ENCODE peak calls at places on chromosomes 1 and 21, in ten cellular contexts. D is AG09319, G is testis, Y is mucosa of descending colon, H is lung, F is stomach, C is Calu3, W is cardiac fibroblast, P is LNCaP clone FGC, Z is IMR-90. I is an unnamed sample.

GRCh38 chr21:36478207-36478701 is 1.7 kb downstream of the CLDN14 start:
- DNase-seq in Z (peak), W (peak), D (peak), F (no peak), P (no peak), H (no peak), G (no peak), Y (no peak), C (peak), I (peak)

GRCh38 chr21:34592573-34592972 is 22.3 kb downstream of the RCAN1 start:
- DNase-seq in Z (no peak), H (no peak), F (no peak), Y (no peak), D (no peak), G (no peak), P (no peak), C (no peak), W (no peak), I (no peak)

GRCh38 chr1:204314209-204314892 is 45.4 kb downstream of the PLEKHA6 start:
- DNase-seq in H (no peak), Z (no peak), C (no peak), D (no peak), P (peak), W (no peak), F (no peak), Y (no peak), G (no peak), I (no peak)

GRCh38 chr21:46376231-46376628 is 52.3 kb downstream of the PCNT start:
- DNase-seq in D (no peak), Z (no peak), W (no peak), F (no peak), C (no peak), P (no peak), Y (no peak), H (no peak), G (no peak), I (no peak)

GRCh38 chr1:243287652-243288051 is 31.8 kb downstream of the SDCCAG8 start:
- DNase-seq in Z (peak), H (no peak), P (no peak), Y (no peak), G (no peak), C (no peak), W (peak), F (no peak), D (peak), I (peak)

GRCh38 chr1:48743480-48743879 is 33.2 kb downstream of the BEND5 start:
- DNase-seq in D (no peak), C (no peak), Y (no peak), H (no peak), W (no peak), F (no peak), Z (no peak), P (no peak), G (no peak), I (no peak)

GRCh38 chr1:183957216-183957830 is 80.2 kb downstream of the COLGALT2 start:
- DNase-seq in P (no peak), G (no peak), Y (no peak), F (no peak), Z (no peak), C (no peak), H (no peak), W (no peak), D (no peak), I (no peak)

GRCh38 chr1:234925440-234926251 is 203.0 kb downstream of the TOMM20 start:
- DNase-seq in P (no peak), H (no peak), Z (peak), G (no peak), W (peak), Y (no peak), F (no peak), D (peak), C (peak), I (peak)

GRCh38 chr1:227560393-227560792 is 3.0 kb upstream of the ZNF678 start:
- DNase-seq in C (no peak), D (no peak), F (no peak), W (no peak), H (no peak), P (no peak), Z (no peak), Y (no peak), G (no peak), I (no peak)

GRCh38 chr21:25732091-25732760 is 2.5 kb downstream of the ATP5PF start:
- DNase-seq in W (no peak), Z (no peak), Y (no peak), C (no peak), H (no peak), P (no peak), D (no peak), G (no peak), F (no peak), I (no peak)

GRCh38 chr1:7288992-7289391 is 482.1 kb upstream of the VAMP3 start:
- DNase-seq in C (no peak), D (no peak), Y (no peak), Z (no peak), P (no peak), G (no peak), H (no peak), W (no peak), F (no peak), I (no peak)

GRCh38 chr1:155003766-155004351 is 1.3 kb downstream of the ZBTB7B start:
- DNase-seq in W (peak), Z (peak), C (peak), Y (peak), H (peak), G (peak), F (peak), P (no peak), D (no peak), I (peak)

GRCh38 chr1:206710457-206710823 is 25.7 kb downstream of the MAPKAPK2 start:
- DNase-seq in P (no peak), D (no peak), W (no peak), H (no peak), Y (no peak), C (no peak), F (no peak), G (no peak), Z (no peak), I (no peak)

GRCh38 chr1:2840036-2840809 is 38.7 kb upstream of the TTC34 start:
- DNase-seq in Y (no peak), H (no peak), F (no peak), G (no peak), C (no peak), W (no peak), Z (no peak), P (no peak), D (no peak), I (no peak)

GRCh38 chr1:8239039-8239305 is 78.9 kb upstream of the SLC45A1 start:
- DNase-seq in W (peak), C (peak), D (no peak), P (no peak), F (peak), Z (peak), G (no peak), H (peak), Y (peak), I (no peak)

GRCh38 chr1:116126281-116126680 is 15.1 kb downstream of the MAB21L3 start:
- DNase-seq in P (no peak), G (no peak), D (no peak), Y (no peak), F (no peak), Z (no peak), C (no peak), H (no peak), W (no peak), I (no peak)

GRCh38 chr1:73326663-73327062 is 871.3 kb downstream of the LRRIQ3 start:
- DNase-seq in Z (no peak), C (no peak), G (no peak), D (no peak), W (no peak), P (no peak), H (no peak), Y (no peak), F (no peak), I (no peak)

GRCh38 chr1:24695202-24695974 is 49.9 kb upstream of the CLIC4 start:
- DNase-seq in F (no peak), Z (no peak), G (no peak), W (peak), D (no peak), P (no peak), C (no peak), H (no peak), Y (no peak), I (no peak)

GRCh38 chr1:178609015-178609414 is 96.1 kb downstream of the TEX35 start:
- DNase-seq in P (no peak), Y (no peak), H (no peak), Z (peak), W (peak), F (no peak), D (peak), G (no peak), C (no peak), I (peak)

GRCh38 chr1:48028218-48028804 is 31.1 kb upstream of the TRABD2B start:
- DNase-seq in D (no peak), W (no peak), G (no peak), F (no peak), H (no peak), Y (no peak), P (no peak), C (no peak), Z (no peak), I (no peak)

GRCh38 chr1:198123146-198123545 is 33.7 kb upstream of the NEK7 start:
- DNase-seq in H (no peak), P (no peak), Y (no peak), D (peak), G (no peak), F (no peak), Z (peak), W (peak), C (no peak), I (peak)

GRCh38 chr1:182601416-182601786 is 2.8 kb downstream of the RGS16 start:
- DNase-seq in P (peak), H (peak), D (peak), G (peak), F (peak), Z (peak), W (peak), Y (peak), C (peak), I (peak)

GRCh38 chr1:52041551-52042185 is 8.1 kb upstream of the KTI12 start:
- DNase-seq in Z (peak), H (no peak), Y (no peak), P (no peak), C (no peak), F (no peak), W (no peak), D (no peak), G (no peak), I (no peak)

GRCh38 chr1:76576876-76577817 is 290.1 kb upstream of the ST6GALNAC5 start:
- DNase-seq in Z (no peak), C (no peak), Y (no peak), P (no peak), H (no peak), W (no peak), D (no peak), F (no peak), G (no peak), I (no peak)

GRCh38 chr1:223153177-223154119 is 10.4 kb upstream of the TLR5 start:
- DNase-seq in P (no peak), D (no peak), W (peak), Y (no peak), C (no peak), F (no peak), Z (peak), H (no peak), G (no peak), I (no peak)

DNA sequence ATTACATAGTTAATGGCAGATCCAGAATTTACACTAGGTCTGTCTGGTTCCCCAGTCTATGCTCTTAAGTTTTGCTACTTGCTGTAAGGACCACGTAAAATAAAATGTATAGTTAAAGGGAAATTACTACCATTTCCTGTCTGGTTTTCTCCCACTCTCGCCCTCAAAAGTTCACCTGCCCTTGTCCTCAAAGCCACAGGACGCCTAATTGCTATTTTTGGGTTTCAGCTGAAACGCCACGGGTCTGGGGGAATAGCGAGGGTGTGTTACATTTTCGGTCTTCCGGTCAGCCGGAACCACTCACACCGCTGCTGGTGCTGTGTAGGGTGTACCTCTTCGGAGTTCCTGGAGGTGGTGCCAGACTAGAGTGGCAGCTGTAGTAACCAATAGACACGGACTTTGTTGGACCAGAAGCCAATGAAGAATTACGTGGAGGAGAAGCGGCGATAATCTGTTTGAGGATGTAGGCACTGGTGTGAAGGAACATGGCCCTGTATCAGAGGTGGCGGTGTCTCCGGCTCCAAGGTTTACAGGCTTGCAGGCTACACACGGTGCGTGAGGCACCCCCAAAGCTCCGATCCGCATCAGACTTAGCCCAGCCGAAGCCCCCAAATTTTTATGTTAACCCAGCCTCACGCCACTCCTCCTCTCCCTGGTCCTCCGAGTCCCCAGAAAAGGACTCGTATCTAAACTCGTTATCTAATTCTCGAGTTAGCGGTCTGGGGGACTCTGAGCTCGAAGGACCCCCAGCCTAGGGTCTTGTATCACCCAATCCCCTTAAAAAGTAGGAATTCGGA is at the start of gene TARS2:
- DNase-seq in H (peak), F (peak), Y (peak), W (peak), Z (peak), P (peak), D (peak), C (peak), G (peak), I (peak)
- TF ChIP-seq CTCF in H (no peak), F (peak), Y (peak), W (peak), Z (peak), P (no peak), D (no peak), C (peak), G (no peak), I (peak)

DNA sequence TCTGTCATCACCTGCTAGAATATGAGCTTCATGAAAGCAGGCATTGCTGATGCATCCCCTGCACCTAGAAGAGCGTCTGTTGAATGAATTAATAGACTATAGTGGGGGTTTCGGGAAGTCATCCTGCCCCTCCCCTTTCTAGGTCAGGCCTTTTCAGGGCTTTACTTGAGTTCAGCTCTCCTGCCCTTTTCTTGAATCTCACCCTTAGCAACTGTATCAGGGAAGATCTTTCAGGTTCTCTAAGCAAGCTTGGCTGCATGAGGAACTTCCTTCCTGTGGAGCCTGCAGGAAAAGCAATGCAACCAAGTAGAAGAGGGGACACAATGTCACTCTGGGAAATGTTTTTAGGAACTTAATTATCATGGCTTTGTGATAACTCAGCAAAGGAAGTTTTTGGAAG is 27.2 kb upstream of the KIAA0040 start:
- DNase-seq in P (no peak), F (no peak), Y (no peak), D (no peak), H (no peak), W (no peak), C (no peak), Z (no peak), G (no peak), I (no peak)
- TF ChIP-seq CTCF in P (no peak), F (no peak), Y (no peak), D (no peak), H (no peak), W (no peak), C (no peak), Z (no peak), G (no peak), I (no peak)

GRCh38 chr21:42019706-42020105 is 9.5 kb upstream of the ZBTB21 start:
- DNase-seq in F (no peak), C (no peak), W (no peak), D (no peak), Y (no peak), P (no peak), Z (no peak), H (no peak), G (no peak), I (no peak)
- TF ChIP-seq CTCF in F (no peak), C (no peak), W (no peak), D (no peak), Y (no peak), P (no peak), Z (no peak), H (no peak), G (no peak), I (no peak)

DNA sequence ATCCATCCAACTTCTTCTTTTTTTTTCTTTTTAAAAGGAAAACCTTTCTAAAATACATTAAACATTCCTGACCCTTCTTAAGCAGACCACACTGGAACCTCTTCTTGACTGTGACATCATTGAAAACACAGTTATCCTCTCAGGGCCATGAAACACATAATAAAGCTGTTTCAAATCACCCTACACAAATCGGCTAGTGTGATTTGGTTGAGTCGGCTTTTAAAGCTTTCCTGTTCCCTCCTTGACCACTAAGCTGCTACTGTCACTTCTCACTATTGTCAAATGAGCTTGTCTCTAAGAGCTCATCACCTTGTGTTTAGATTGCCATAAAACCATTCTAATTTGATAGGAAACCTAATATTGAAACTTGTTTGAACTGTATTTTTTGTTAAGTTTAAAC is 5.9 kb downstream of the USP24 start:
- DNase-seq in D (no peak), Y (no peak), G (no peak), C (no peak), Z (no peak), F (no peak), H (no peak), W (no peak), P (no peak), I (no peak)
- TF ChIP-seq CTCF in D (no peak), Y (no peak), G (no peak), C (no peak), Z (no peak), F (no peak), H (no peak), W (no peak), P (no peak), I (peak)

GRCh38 chr1:14782741-14783591 is 184.5 kb downstream of the KAZN start:
- DNase-seq in Y (no peak), H (no peak), Z (no peak), G (no peak), C (no peak), W (no peak), F (no peak), P (no peak), D (no peak), I (no peak)
- TF ChIP-seq CTCF in Y (no peak), H (no peak), Z (peak), G (peak), C (no peak), W (no peak), F (no peak), P (no peak), D (peak), I (peak)

I was measured in HFFc6.